ENCODE peak calls at places on chromosomes 3 and 15, in ten cellular contexts. N, C, I, O, S, H, R, D, G and B are unnamed samples.

GRCh38 chr15:39028069-39028468 is 463.5 kb upstream of the RASGRP1 start:
- DNase-seq in R (no peak), S (no peak), H (no peak), C (no peak), D (peak), N (no peak), G (peak), O (no peak), I (peak), B (no peak)

GRCh38 chr15:81182746-81183402 is 13.8 kb upstream of the IL16 start:
- DNase-seq in C (no peak), N (no peak), O (no peak), S (no peak), R (peak), H (no peak), G (no peak), D (no peak), I (no peak), B (no peak)

GRCh38 chr15:66400351-66400774 is 13.7 kb downstream of the MAP2K1 start:
- DNase-seq in I (no peak), S (no peak), H (no peak), N (no peak), G (peak), R (no peak), C (no peak), D (no peak), O (no peak), B (no peak)

GRCh38 chr3:13069495-13069894 is 3.7 kb downstream of the IQSEC1 start:
- DNase-seq in O (peak), N (peak), S (no peak), I (no peak), G (no peak), D (no peak), C (no peak), R (no peak), H (no peak), B (no peak)

GRCh38 chr15:89436560-89437311 is 59.6 kb downstream of the RHCG start:
- DNase-seq in C (no peak), O (no peak), D (no peak), I (no peak), R (no peak), G (no peak), S (no peak), N (no peak), H (no peak), B (no peak)

GRCh38 chr3:31977736-31978135 is 3.3 kb downstream of the OSBPL10 start:
- DNase-seq in N (no peak), I (no peak), O (no peak), S (no peak), D (no peak), R (no peak), G (no peak), H (no peak), C (no peak), B (no peak)

GRCh38 chr3:123419850-123420292 is 29.0 kb downstream of the ADCY5 start:
- DNase-seq in C (no peak), H (no peak), N (no peak), I (no peak), R (peak), S (no peak), G (no peak), D (no peak), O (no peak), B (no peak)

GRCh38 chr15:50058231-50058630 is 60.8 kb downstream of the ATP8B4 start:
- DNase-seq in I (peak), R (no peak), H (no peak), N (no peak), S (no peak), C (no peak), G (peak), D (peak), O (no peak), B (peak)

GRCh38 chr3:156030735-156031134 is 89.6 kb upstream of the KCNAB1 start:
- DNase-seq in O (no peak), S (no peak), G (no peak), H (no peak), C (no peak), D (no peak), I (no peak), N (no peak), R (no peak), B (no peak)

GRCh38 chr3:160163259-160163878 is 61.9 kb upstream of the C3orf80 start:
- DNase-seq in N (no peak), R (no peak), S (no peak), H (no peak), C (no peak), O (no peak), G (peak), D (peak), I (no peak), B (no peak)

GRCh38 chr15:68262514-68263356 is 14.8 kb upstream of the FEM1B start:
- DNase-seq in C (no peak), R (no peak), N (no peak), S (no peak), D (no peak), I (no peak), G (no peak), O (no peak), H (no peak), B (no peak)

GRCh38 chr3:194225988-194226663 is 90.2 kb downstream of the HES1 start:
- DNase-seq in S (no peak), I (no peak), O (no peak), G (no peak), H (no peak), C (no peak), R (no peak), N (no peak), D (no peak), B (no peak)

GRCh38 chr15:69551391-69552056 is 98.9 kb downstream of the RPLP1 start:
- DNase-seq in I (no peak), S (no peak), R (no peak), N (no peak), C (no peak), H (no peak), D (no peak), O (no peak), G (no peak), B (no peak)

GRCh38 chr15:31379042-31379441 is 52.4 kb downstream of the KLF13 start:
- DNase-seq in N (no peak), O (peak), R (no peak), G (no peak), H (no peak), C (no peak), I (no peak), D (no peak), S (no peak), B (no peak)

GRCh38 chr3:187456268-187456667 is 88.1 kb downstream of the RTP4 start:
- DNase-seq in S (no peak), O (no peak), N (no peak), I (peak), R (peak), C (no peak), D (peak), H (peak), G (no peak), B (no peak)

GRCh38 chr15:75620043-75620775 is 5.3 kb downstream of the SNUPN start:
- DNase-seq in G (peak), I (no peak), D (peak), N (no peak), H (no peak), C (no peak), S (no peak), O (no peak), R (no peak), B (no peak)

GRCh38 chr3:71723452-71724170 is 1.6 kb downstream of the EIF4E3 start:
- DNase-seq in D (no peak), S (no peak), R (no peak), O (peak), I (no peak), H (no peak), C (no peak), N (peak), G (no peak), B (no peak)

DNA sequence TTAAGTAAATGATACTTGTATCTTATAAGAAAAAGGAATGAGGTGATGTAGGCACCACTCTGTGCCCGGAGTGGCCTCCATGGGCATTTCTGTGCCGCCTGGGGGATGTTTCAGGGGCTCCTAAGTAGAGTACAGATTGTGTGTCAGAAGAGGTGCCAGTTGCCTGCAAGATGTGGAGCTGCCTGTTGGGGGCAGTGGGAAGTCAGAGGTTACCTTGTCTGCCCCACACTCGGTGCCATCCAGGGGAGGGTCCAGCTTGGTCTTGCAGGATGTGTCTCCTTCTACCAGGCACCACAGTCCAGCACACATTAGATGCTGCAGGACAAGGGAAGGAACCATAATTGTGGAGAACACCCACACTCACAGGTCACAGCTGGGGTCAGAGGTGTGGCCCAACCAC is 208.8 kb downstream of the ADAMTS17 start:
- DNase-seq in D (no peak), G (no peak), I (no peak), R (no peak), O (no peak), H (no peak), S (no peak), N (no peak), C (no peak), B (no peak)
- TF ChIP-seq CTCF in D (no peak), G (no peak), I (no peak), R (no peak), O (no peak), H (no peak), S (no peak), N (no peak), C (no peak), B (no peak)

DNA sequence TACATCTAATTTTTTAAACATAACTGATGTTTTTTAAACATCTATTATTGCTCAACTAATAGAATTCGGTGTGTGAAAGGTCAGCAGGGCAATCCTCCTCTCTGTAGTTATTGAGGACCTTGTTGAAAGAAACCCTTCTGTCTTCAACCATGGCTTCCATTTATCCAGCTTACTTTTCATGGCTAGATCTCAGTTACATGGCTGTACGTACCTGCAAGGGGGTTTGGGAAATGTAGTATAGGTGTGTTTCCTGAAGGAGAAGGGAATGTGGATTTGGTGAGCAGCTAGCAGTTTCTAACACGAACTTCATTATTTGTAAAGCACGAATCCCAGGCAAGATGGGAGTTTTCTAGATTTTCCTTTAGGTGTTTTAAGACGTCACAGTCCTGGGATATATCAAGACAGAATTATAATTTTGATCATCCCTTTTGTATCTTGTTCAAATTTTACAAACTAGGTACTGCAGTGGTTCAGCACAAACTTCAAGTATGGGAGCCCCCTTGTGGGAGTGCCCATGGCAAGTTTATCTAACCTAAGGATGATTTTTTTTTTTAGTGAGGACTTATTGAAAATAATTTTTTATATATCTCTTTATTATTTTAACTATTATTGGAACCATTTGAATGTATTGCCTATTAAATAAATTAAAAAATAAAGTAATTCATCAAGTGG is 41.6 kb downstream of the FBXL2 start:
- DNase-seq in S (no peak), R (no peak), N (no peak), I (no peak), D (peak), G (peak), C (no peak), O (peak), H (no peak), B (no peak)
- TF ChIP-seq CTCF in S (no peak), R (peak), N (no peak), I (peak), D (peak), G (peak), C (peak), O (no peak), H (no peak), B (peak)

DNA sequence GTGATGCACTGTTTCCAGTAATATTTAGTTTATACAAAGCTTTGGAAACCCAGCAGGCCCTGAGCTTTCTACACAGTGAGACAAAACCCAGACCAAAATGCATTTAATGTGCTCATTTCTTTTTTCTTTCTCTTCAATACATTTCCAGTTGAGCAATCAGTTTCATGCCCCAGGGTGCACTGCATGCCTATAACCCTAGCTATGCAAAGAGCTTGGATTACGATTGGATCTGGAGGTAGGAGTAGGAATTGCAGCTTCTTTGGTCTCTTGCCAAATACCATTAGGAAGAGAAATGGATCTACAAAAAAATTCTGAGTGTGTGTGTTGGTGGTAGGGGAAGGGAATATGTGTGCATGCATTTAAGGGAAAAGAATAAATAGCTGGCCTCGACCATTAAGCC is 1001.4 kb downstream of the SQOR start:
- DNase-seq in I (peak), O (no peak), D (no peak), S (no peak), N (no peak), C (no peak), H (no peak), G (no peak), R (no peak), B (no peak)
- TF ChIP-seq CTCF in I (no peak), O (no peak), D (no peak), S (peak), N (no peak), C (no peak), H (no peak), G (no peak), R (no peak), B (no peak)

DNA sequence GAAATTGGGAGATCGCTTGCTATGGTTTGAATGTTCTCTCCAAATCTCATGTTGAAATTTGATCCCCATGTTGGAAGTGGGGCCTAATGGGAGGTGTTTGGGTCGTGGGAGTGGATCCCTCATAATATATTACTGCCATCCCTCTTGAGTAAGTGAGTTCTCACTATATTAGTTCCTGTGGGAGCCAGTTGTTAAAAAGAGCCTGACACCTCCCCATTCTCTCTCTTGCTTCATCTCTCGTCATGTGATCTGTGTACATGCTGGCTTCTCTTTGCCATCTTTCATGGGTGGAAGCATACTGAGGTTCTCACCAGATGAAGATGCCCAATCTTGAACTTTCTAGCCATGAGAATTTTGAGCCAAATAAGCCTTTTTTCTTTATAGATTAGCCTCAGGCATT is 43.0 kb upstream of the IL20RB start:
- DNase-seq in S (no peak), C (no peak), D (no peak), I (no peak), N (no peak), R (no peak), H (no peak), O (no peak), G (no peak), B (no peak)
- TF ChIP-seq CTCF in S (no peak), C (no peak), D (no peak), I (no peak), N (no peak), R (no peak), H (no peak), O (no peak), G (no peak), B (no peak)

DNA sequence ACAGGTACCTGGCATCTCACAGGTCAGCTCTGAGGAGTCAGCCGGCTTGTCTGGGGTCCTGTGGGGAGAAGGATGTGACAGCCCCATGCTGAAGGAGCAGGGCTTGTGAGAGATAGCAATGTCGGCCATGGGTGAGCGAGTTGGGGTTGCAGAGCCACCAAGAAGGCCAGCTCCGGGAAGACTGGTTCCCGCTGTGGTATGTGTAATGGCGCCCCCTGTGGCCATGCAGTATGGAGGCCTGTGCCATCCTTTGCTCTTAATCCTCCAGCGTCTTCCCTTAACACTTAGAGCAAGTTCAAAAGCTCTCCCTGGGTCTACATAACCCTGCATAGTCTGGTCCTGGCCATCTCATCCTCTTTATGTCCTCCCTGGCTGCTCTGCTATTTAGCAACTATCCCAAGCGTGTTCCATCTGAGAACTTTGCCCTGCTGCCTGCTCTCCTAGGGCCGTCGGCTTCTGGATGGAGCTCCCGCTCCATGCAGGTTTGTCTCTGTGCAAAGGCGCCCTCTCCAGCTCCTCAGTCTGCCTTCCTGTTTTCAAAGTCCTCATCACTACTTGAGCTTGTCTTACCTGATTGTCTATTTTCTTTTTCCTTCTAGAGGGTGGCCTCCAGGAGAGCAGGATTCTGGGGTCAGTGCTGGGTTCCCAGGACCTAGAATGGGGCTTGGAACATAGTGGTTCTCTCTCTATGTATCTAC is 40.8 kb upstream of the IQCF6 start:
- DNase-seq in R (no peak), D (no peak), I (no peak), G (no peak), S (peak), C (peak), O (peak), H (no peak), N (no peak), B (no peak)
- TF ChIP-seq CTCF in R (no peak), D (no peak), I (no peak), G (no peak), S (peak), C (peak), O (peak), H (no peak), N (peak), B (no peak)